ENCODE peak calls at places on chromosomes 12 and 14, in four cellular contexts. S, N, U and C are unnamed samples.

GRCh38 chr12:89731064-89731463 is 22.4 kb upstream of the ATP2B1 start:
- DNase-seq in S (no peak), N (no peak), U (no peak), C (no peak)

GRCh38 chr14:97948841-97949240 is 1151.7 kb downstream of the VRK1 start:
- DNase-seq in S (no peak), N (no peak), U (no peak), C (peak; percentile 36)

GRCh38 chr14:45526715-45527549 is 273.9 kb upstream of the MIS18BP1 start:
- DNase-seq in S (no peak), N (peak; percentile 35), U (no peak), C (peak; percentile 59)

GRCh38 chr14:94282991-94283723 is 9.9 kb downstream of the SERPINA10 start:
- DNase-seq in S (no peak), N (no peak), U (no peak), C (no peak)

GRCh38 chr12:120546050-120546386 is 11.9 kb downstream of the RNF10 start:
- DNase-seq in S (no peak), N (no peak), U (no peak), C (no peak)

GRCh38 chr12:108573310-108573709 is 10.9 kb downstream of the ISCU start:
- DNase-seq in S (no peak), N (no peak), U (no peak), C (no peak)

GRCh38 chr14:77804592-77804991 is 4.7 kb downstream of the ADCK1 start:
- DNase-seq in S (no peak), N (no peak), U (no peak), C (no peak)

GRCh38 chr12:26978801-26979200 is 35.4 kb downstream of the TM7SF3 start:
- DNase-seq in S (no peak), N (no peak), U (no peak), C (no peak)

GRCh38 chr14:91918159-91918883 is 29.2 kb downstream of the FBLN5 start:
- DNase-seq in S (no peak), N (no peak), U (no peak), C (no peak)

GRCh38 chr14:91924871-91925726 is 22.4 kb downstream of the FBLN5 start:
- DNase-seq in S (no peak), N (no peak), U (no peak), C (no peak)

GRCh38 chr14:91920526-91920925 is 27.0 kb downstream of the FBLN5 start:
- DNase-seq in S (no peak), N (no peak), U (no peak), C (no peak)

GRCh38 chr14:91925727-91926121 is 21.8 kb downstream of the FBLN5 start:
- DNase-seq in S (no peak), N (no peak), U (no peak), C (no peak)

DNA sequence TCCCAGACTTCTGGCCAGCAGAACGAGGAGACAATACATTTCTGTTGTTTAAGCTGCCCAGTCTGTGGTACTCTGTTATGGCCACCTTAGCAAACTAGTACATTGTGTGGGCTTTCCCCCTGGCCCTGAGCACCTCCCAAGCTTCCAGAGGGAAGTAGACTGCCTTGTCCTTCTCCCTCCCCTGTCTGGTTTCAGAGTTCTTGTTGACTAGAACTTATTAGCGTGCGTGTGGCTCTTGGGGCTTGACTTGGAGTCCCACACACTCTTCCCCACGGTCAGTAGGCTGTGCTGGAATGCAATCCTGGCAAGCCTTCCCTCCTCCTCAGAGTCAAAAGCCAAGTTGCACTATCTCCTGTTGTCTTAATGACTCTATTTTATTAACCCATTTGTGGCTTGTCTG is 27.7 kb downstream of the FBLN5 start:
- DNase-seq in S (no peak), N (peak; percentile 76), U (peak; percentile 55), C (no peak)
- H3K27ac ChIP-seq in S (peak overlapping the region; percentile 51), N (no peak overlapping the region), U (peak overlapping the region; percentile 74), C (no peak overlapping the region)

DNA sequence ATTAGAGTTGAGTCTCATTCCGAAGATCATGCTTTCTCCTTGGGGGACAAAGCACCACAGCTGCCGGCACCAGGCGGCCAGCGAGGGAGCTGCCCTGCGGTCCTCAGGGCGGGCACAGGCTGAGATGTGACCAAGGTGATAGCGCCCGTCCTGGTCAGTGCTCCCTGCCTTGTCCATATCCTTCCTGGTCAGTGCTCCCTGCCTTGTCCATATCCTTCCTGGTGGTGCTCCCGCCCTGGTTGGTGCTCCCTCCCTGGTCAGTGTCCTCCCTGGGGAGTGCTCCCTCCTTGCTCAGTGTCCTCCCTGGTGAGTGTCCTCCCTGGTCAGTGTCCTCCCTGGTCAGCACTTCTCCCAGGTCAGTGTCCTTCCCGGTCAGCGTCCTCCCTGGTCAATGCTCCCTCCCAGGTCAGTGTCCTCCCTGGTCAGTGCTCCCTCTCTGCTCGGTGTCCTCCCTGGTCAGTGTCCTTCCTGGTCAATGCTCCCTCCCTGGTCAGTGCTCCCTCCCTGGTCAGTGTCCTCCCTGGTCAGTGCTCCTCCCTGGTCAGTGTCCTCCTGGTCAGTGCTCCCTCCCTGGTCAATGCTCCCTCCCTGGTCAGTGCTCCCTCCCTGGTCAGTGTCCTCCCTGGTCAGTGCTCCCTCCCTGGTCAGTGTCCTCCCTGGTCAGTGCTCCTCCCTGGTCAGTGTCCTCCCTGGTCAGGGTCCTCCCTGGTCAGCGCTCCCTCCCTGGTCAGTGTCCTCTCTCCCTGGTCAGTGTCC is 92.2 kb downstream of the ADGRD1 start:
- DNase-seq in S (peak; percentile 14), N (no peak), U (no peak), C (no peak)
- H3K4me1 ChIP-seq in S (no peaks in the 10 kb centered on the region), N (peaks cover 4% of the 10 kb centered on the region), U (no peaks in the 10 kb centered on the region), C (no peaks in the 10 kb centered on the region)

GRCh38 chr12:52347016-52347415 is 20.3 kb downstream of the KRT85 start:
- DNase-seq in S (no peak), N (no peak), U (no peak), C (no peak)

GRCh38 chr12:52346596-52346995 is 20.7 kb downstream of the KRT85 start:
- DNase-seq in S (no peak), N (no peak), U (no peak), C (peak; percentile 30)

GRCh38 chr12:52350021-52350620 is 17.2 kb downstream of the KRT85 start:
- DNase-seq in S (no peak), N (no peak), U (no peak), C (no peak)

GRCh38 chr12:52349196-52349595 is 18.1 kb downstream of the KRT85 start:
- DNase-seq in S (no peak), N (no peak), U (no peak), C (no peak)

DNA sequence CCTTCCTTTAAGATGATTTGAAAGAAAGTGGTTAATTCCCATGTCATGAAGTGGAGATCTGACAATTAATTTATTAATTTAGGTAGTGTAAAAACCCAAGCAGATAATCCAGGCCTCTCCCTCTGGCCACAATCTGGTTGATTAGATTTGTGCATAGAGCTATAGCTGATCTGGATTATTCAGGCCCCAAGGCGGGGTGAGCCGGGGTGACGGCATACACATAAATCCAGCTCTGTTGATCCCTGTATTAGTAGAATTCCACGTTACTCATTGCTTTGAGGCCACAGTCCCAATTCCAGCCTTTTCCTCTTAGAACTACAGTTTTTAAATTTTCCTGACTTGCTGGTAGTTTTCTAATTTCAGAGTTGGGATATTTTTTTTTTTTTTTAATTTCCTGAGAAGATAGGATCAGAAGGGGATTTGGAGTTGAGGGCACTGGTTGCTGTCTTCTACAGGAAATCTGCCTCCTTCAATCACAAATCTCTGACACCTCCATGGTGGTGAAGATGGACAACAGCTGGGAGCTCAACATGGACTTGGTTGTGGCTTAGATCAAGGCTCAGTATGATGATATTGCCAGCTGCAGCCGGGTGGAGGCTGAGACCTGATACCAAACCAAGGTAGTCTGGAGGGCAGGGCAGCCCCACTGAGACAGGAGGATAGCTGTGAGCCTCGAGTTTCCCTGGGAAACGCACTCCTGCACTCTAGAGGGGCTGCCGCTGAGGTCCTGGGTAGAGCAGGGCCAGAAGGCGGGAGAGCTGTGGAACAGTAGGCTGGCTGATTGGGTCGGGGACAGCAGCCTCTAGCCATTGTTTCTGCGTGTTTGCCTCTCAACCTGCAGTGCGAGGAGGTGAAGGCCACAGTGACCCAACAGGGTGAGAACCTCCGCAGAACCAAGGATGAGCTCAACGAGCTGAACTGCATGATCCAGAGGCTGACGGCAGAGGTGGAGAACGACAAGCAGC is 19.5 kb downstream of the KRT85 start:
- DNase-seq in S (no peak), N (no peak), U (no peak), C (no peak)
- H3K27ac ChIP-seq in S (no peak overlapping the region), N (no peak overlapping the region), U (no peak overlapping the region), C (no peak overlapping the region)

GRCh38 chr14:52618602-52619001 is 66.0 kb downstream of the GPR137C start:
- DNase-seq in S (no peak), N (no peak), U (no peak), C (no peak)
- H3K4me1 ChIP-seq in S (no peaks in the 10 kb centered on the region), N (no peaks in the 10 kb centered on the region), U (no peaks in the 10 kb centered on the region), C (no peaks in the 10 kb centered on the region)